ENCODE peak calls at places on chromosome 4, in four cellular contexts. One of them, this sample, is unnamed.

GRCh38 chr4:110532901-110533589 is 57.1 kb downstream of the ENPEP start:
- DNase-seq in progenitor cell of endocrine pancreas: no peak
- DNase-seq in ascending aorta: no peak
- DNase-seq in fibroblast of lung: no peak
- DNase-seq in this sample: no peak

GRCh38 chr4:167883271-167883670 is 209.1 kb upstream of the ANXA10 start:
- DNase-seq in progenitor cell of endocrine pancreas: no peak
- DNase-seq in ascending aorta: no peak
- DNase-seq in fibroblast of lung: no peak
- DNase-seq in this sample: no peak

GRCh38 chr4:6855692-6856297 is 53.8 kb upstream of the TBC1D14 start:
- DNase-seq in progenitor cell of endocrine pancreas: no peak
- DNase-seq in ascending aorta: no peak
- DNase-seq in fibroblast of lung: peak
- DNase-seq in this sample: no peak

GRCh38 chr4:3801931-3802550 is 35.9 kb downstream of the ADRA2C start:
- DNase-seq in progenitor cell of endocrine pancreas: no peak
- DNase-seq in ascending aorta: no peak
- DNase-seq in fibroblast of lung: no peak
- DNase-seq in this sample: no peak

GRCh38 chr4:86816463-86817107 is 32.6 kb downstream of the SLC10A6 start:
- DNase-seq in progenitor cell of endocrine pancreas: no peak
- DNase-seq in ascending aorta: no peak
- DNase-seq in fibroblast of lung: peak
- DNase-seq in this sample: no peak

GRCh38 chr4:88964450-88964849 is 92.5 kb downstream of the FAM13A start:
- DNase-seq in progenitor cell of endocrine pancreas: no peak
- DNase-seq in ascending aorta: no peak
- DNase-seq in fibroblast of lung: peak
- DNase-seq in this sample: no peak

GRCh38 chr4:103645991-103646390 is 73.8 kb downstream of the TACR3 start:
- DNase-seq in progenitor cell of endocrine pancreas: no peak
- DNase-seq in ascending aorta: no peak
- DNase-seq in fibroblast of lung: no peak
- DNase-seq in this sample: no peak

GRCh38 chr4:153649572-153649991 is 34.5 kb upstream of the TLR2 start:
- DNase-seq in progenitor cell of endocrine pancreas: no peak
- DNase-seq in ascending aorta: no peak
- DNase-seq in fibroblast of lung: peak
- DNase-seq in this sample: no peak

GRCh38 chr4:101337688-101338087 is 9.6 kb downstream of the PPP3CA start:
- DNase-seq in progenitor cell of endocrine pancreas: no peak
- DNase-seq in ascending aorta: no peak
- DNase-seq in fibroblast of lung: peak
- DNase-seq in this sample: no peak

GRCh38 chr4:26020083-26020668 is 106.2 kb downstream of the SMIM20 start:
- DNase-seq in progenitor cell of endocrine pancreas: no peak
- DNase-seq in ascending aorta: no peak
- DNase-seq in fibroblast of lung: peak
- DNase-seq in this sample: no peak

GRCh38 chr4:23631255-23631950 is 258.4 kb downstream of the PPARGC1A start:
- DNase-seq in progenitor cell of endocrine pancreas: no peak
- DNase-seq in ascending aorta: no peak
- DNase-seq in fibroblast of lung: no peak
- DNase-seq in this sample: no peak

GRCh38 chr4:128649575-128650205 is 159.8 kb upstream of the JADE1 start:
- DNase-seq in progenitor cell of endocrine pancreas: no peak
- DNase-seq in ascending aorta: no peak
- DNase-seq in fibroblast of lung: peak
- DNase-seq in this sample: no peak

GRCh38 chr4:60780874-60781273 is 419.3 kb upstream of the ADGRL3 start:
- DNase-seq in progenitor cell of endocrine pancreas: no peak
- DNase-seq in ascending aorta: no peak
- DNase-seq in fibroblast of lung: no peak
- DNase-seq in this sample: no peak

GRCh38 chr4:4659871-4660651 is 118.2 kb upstream of the STX18 start:
- DNase-seq in progenitor cell of endocrine pancreas: no peak
- DNase-seq in ascending aorta: no peak
- DNase-seq in fibroblast of lung: peak
- DNase-seq in this sample: no peak

GRCh38 chr4:570754-571153 is 5.3 kb downstream of the TMEM271 start:
- DNase-seq in progenitor cell of endocrine pancreas: no peak
- DNase-seq in ascending aorta: no peak
- DNase-seq in fibroblast of lung: no peak
- DNase-seq in this sample: no peak

GRCh38 chr4:96913437-96914075 is 1073.7 kb downstream of the PDHA2 start:
- DNase-seq in progenitor cell of endocrine pancreas: no peak
- DNase-seq in ascending aorta: no peak
- DNase-seq in fibroblast of lung: no peak
- DNase-seq in this sample: no peak

GRCh38 chr4:76179398-76180318 is 31.5 kb upstream of the NUP54 start:
- DNase-seq in progenitor cell of endocrine pancreas: peak
- DNase-seq in ascending aorta: no peak
- DNase-seq in fibroblast of lung: peak
- DNase-seq in this sample: peak

GRCh38 chr4:83850435-83850834 is 314.5 kb downstream of the GPAT3 start:
- DNase-seq in progenitor cell of endocrine pancreas: no peak
- DNase-seq in ascending aorta: no peak
- DNase-seq in fibroblast of lung: no peak
- DNase-seq in this sample: no peak

GRCh38 chr4:48173055-48173991 is 39.3 kb upstream of the TXK start:
- DNase-seq in progenitor cell of endocrine pancreas: no peak
- DNase-seq in ascending aorta: no peak
- DNase-seq in fibroblast of lung: peak
- DNase-seq in this sample: no peak

GRCh38 chr4:2318885-2319284 is 57.0 kb upstream of the MXD4 start:
- DNase-seq in progenitor cell of endocrine pancreas: no peak
- DNase-seq in ascending aorta: no peak
- DNase-seq in fibroblast of lung: no peak
- DNase-seq in this sample: no peak

GRCh38 chr4:156830356-156830755 is 141.2 kb downstream of the PDGFC start:
- DNase-seq in progenitor cell of endocrine pancreas: no peak
- DNase-seq in ascending aorta: no peak
- DNase-seq in fibroblast of lung: peak
- DNase-seq in this sample: no peak

GRCh38 chr4:30537462-30537861 is 182.7 kb upstream of the PCDH7 start:
- DNase-seq in progenitor cell of endocrine pancreas: no peak
- DNase-seq in ascending aorta: no peak
- DNase-seq in fibroblast of lung: peak
- DNase-seq in this sample: no peak

GRCh38 chr4:102780476-102781144 is 19.8 kb upstream of the MANBA start:
- DNase-seq in progenitor cell of endocrine pancreas: no peak
- DNase-seq in ascending aorta: no peak
- DNase-seq in fibroblast of lung: peak
- DNase-seq in this sample: no peak

DNA sequence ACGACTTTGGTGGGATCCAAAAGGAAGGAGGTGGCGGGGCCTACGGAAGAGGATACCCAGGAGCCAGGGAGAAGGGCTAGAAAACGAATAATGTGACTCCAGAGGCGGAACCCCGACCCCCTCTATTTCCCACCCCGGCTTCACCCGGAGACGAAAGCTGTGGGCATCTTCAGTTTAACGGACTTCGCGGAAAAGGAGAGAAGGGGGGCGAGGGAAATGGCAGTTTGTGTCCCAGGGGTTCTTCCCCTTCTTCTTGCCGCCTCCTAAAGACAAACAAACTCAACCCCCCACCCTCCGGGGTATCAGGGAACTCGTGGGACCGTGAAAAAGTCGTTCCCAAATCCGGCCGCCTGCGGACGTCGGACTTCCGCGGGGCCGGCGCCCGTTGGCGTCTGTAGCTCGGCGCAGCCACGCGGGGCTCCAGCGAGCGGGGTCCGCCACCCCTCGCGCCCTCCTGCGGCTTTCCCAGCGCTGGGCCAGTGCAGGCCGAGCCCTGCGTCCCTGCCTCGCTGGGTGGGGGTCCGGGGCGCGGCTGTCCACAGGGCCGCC is 3.6 kb upstream of the LEF1 start:
- DNase-seq in progenitor cell of endocrine pancreas: peak
- DNase-seq in ascending aorta: no peak
- DNase-seq in fibroblast of lung: peak
- DNase-seq in this sample: peak
- TF ChIP-seq CTCF in progenitor cell of endocrine pancreas: peak
- TF ChIP-seq CTCF in ascending aorta: no peak
- TF ChIP-seq CTCF in fibroblast of lung: no peak
- TF ChIP-seq CTCF in this sample: no peak

GRCh38 chr4:56575820-56576429 is 70.3 kb downstream of the ARL9 start:
- DNase-seq in progenitor cell of endocrine pancreas: no peak
- DNase-seq in ascending aorta: no peak
- DNase-seq in fibroblast of lung: peak
- DNase-seq in this sample: no peak
- TF ChIP-seq CTCF in progenitor cell of endocrine pancreas: peak
- TF ChIP-seq CTCF in ascending aorta: peak
- TF ChIP-seq CTCF in fibroblast of lung: peak
- TF ChIP-seq CTCF in this sample: peak

DNA sequence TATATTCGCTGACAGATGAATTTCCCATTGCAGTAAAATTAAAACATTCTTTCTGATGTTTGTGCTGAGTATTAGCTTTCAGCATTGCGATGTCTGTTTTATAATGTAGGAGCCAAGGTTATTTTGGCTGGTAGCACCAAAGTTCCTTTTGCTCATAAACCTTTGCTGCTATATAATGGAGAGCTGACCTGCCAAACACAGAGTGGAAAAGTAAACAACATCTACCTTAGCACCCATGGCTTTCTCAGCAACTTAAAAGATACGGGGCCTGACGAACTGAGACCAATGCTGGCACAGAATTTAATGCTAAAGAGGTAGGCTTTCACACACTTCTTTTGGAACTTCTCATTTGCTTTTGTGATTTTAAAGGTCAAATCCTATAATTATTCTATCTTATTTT is 46.0 kb downstream of the WDR19 start:
- DNase-seq in progenitor cell of endocrine pancreas: no peak
- DNase-seq in ascending aorta: no peak
- DNase-seq in fibroblast of lung: no peak
- DNase-seq in this sample: no peak
- TF ChIP-seq CTCF in progenitor cell of endocrine pancreas: no peak
- TF ChIP-seq CTCF in ascending aorta: no peak
- TF ChIP-seq CTCF in fibroblast of lung: no peak
- TF ChIP-seq CTCF in this sample: no peak

DNA sequence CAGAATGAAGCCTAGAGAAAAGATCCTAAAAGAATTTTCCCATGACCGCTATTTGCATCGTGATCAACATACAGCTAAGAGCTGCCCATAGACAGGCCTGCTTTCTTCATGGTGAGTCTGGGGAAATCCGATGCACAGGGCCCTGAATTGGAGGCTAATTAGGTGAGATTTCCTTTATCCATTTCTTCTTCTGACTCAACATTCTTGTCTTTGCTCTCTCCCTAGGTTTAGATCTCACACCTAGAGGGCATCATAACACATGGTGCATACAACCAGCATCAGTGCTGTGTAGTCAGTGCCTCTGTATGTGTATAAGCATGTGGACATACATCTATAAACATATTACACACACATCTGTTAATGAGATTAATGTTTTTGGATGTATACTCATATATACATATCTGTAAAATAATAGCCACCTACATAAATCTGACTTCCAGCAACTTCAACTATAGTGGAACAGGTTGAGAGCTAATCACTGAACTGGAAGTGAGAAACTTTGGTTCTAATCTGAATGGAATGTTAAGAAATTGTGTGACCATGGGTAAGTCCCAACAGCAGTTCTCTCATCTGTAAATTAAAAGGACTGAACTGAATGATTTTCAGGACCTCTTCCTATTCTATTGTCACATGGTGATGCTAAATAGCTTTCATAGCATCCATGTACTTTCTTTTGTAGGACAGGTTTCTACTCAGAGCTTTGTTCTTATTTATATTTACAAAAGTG is 17.5 kb downstream of the GATB start:
- DNase-seq in progenitor cell of endocrine pancreas: no peak
- DNase-seq in ascending aorta: no peak
- DNase-seq in fibroblast of lung: no peak
- DNase-seq in this sample: no peak
- TF ChIP-seq CTCF in progenitor cell of endocrine pancreas: no peak
- TF ChIP-seq CTCF in ascending aorta: no peak
- TF ChIP-seq CTCF in fibroblast of lung: no peak
- TF ChIP-seq CTCF in this sample: no peak